ENCODE peak calls at places on chromosomes 5 and 9, in six cellular contexts. One of them, this sample, is unnamed.

GRCh38 chr9:7963026-7963425 is 163.4 kb upstream of the DMAC1 start:
- DNase-seq in AG10803: no peak
- DNase-seq in left ventricle myocardium inferior: no peak
- DNase-seq in lower lobe of right lung: no peak
- DNase-seq in stimulated activated CD4-positive, alpha-beta T cell treated with anti-CD3 and anti-CD28 coated beads, Interleukin-15, amount 100 ng/mL, for 24 hours: no peak
- DNase-seq in CD4-positive, CD25-positive, alpha-beta regulatory T cell: no peak
- DNase-seq in this sample: no peak

GRCh38 chr5:160693831-160694473 is 158.1 kb downstream of the ATP10B start:
- DNase-seq in AG10803: no peak
- DNase-seq in left ventricle myocardium inferior: no peak
- DNase-seq in lower lobe of right lung: no peak
- DNase-seq in CD4-positive, CD25-positive, alpha-beta regulatory T cell: no peak
- DNase-seq in stimulated activated CD4-positive, alpha-beta T cell treated with anti-CD3 and anti-CD28 coated beads, Interleukin-15, amount 100 ng/mL, for 24 hours: no peak
- DNase-seq in this sample: no peak

GRCh38 chr9:27572036-27572435 is 1.2 kb downstream of the C9orf72 start:
- DNase-seq in lower lobe of right lung: no peak
- DNase-seq in left ventricle myocardium inferior: no peak
- DNase-seq in AG10803: no peak
- DNase-seq in CD4-positive, CD25-positive, alpha-beta regulatory T cell: no peak
- DNase-seq in stimulated activated CD4-positive, alpha-beta T cell treated with anti-CD3 and anti-CD28 coated beads, Interleukin-15, amount 100 ng/mL, for 24 hours: no peak
- DNase-seq in this sample: no peak

GRCh38 chr9:6711403-6711802 is 46.4 kb upstream of the KDM4C start:
- DNase-seq in left ventricle myocardium inferior: no peak
- DNase-seq in lower lobe of right lung: no peak
- DNase-seq in stimulated activated CD4-positive, alpha-beta T cell treated with anti-CD3 and anti-CD28 coated beads, Interleukin-15, amount 100 ng/mL, for 24 hours: no peak
- DNase-seq in AG10803: peak; percentile 62
- DNase-seq in CD4-positive, CD25-positive, alpha-beta regulatory T cell: no peak
- DNase-seq in this sample: no peak

GRCh38 chr9:127248241-127248640 is 16.3 kb upstream of the GARNL3 start:
- DNase-seq in CD4-positive, CD25-positive, alpha-beta regulatory T cell: no peak
- DNase-seq in stimulated activated CD4-positive, alpha-beta T cell treated with anti-CD3 and anti-CD28 coated beads, Interleukin-15, amount 100 ng/mL, for 24 hours: no peak
- DNase-seq in left ventricle myocardium inferior: no peak
- DNase-seq in lower lobe of right lung: no peak
- DNase-seq in AG10803: no peak
- DNase-seq in this sample: no peak

GRCh38 chr5:76104027-76104426 is 20.8 kb downstream of the SV2C start:
- DNase-seq in lower lobe of right lung: no peak
- DNase-seq in left ventricle myocardium inferior: no peak
- DNase-seq in AG10803: peak; percentile 3
- DNase-seq in CD4-positive, CD25-positive, alpha-beta regulatory T cell: peak; percentile 34
- DNase-seq in stimulated activated CD4-positive, alpha-beta T cell treated with anti-CD3 and anti-CD28 coated beads, Interleukin-15, amount 100 ng/mL, for 24 hours: peak; percentile 28
- DNase-seq in this sample: no peak

GRCh38 chr5:55483903-55484302 is 50.9 kb downstream of the PLPP1 start:
- DNase-seq in lower lobe of right lung: no peak
- DNase-seq in left ventricle myocardium inferior: no peak
- DNase-seq in CD4-positive, CD25-positive, alpha-beta regulatory T cell: no peak
- DNase-seq in AG10803: no peak
- DNase-seq in stimulated activated CD4-positive, alpha-beta T cell treated with anti-CD3 and anti-CD28 coated beads, Interleukin-15, amount 100 ng/mL, for 24 hours: no peak
- DNase-seq in this sample: no peak

GRCh38 chr5:65355301-65355700 is 126.4 kb downstream of the ADAMTS6 start:
- DNase-seq in CD4-positive, CD25-positive, alpha-beta regulatory T cell: no peak
- DNase-seq in AG10803: no peak
- DNase-seq in left ventricle myocardium inferior: no peak
- DNase-seq in lower lobe of right lung: no peak
- DNase-seq in stimulated activated CD4-positive, alpha-beta T cell treated with anti-CD3 and anti-CD28 coated beads, Interleukin-15, amount 100 ng/mL, for 24 hours: no peak
- DNase-seq in this sample: no peak

GRCh38 chr9:19410195-19410503 is 1.3 kb downstream of the ACER2 start:
- DNase-seq in stimulated activated CD4-positive, alpha-beta T cell treated with anti-CD3 and anti-CD28 coated beads, Interleukin-15, amount 100 ng/mL, for 24 hours: no peak
- DNase-seq in lower lobe of right lung: no peak
- DNase-seq in CD4-positive, CD25-positive, alpha-beta regulatory T cell: no peak
- DNase-seq in AG10803: no peak
- DNase-seq in left ventricle myocardium inferior: no peak
- DNase-seq in this sample: no peak

GRCh38 chr9:123957168-123957721 is 27.3 kb upstream of the DENND1A start:
- DNase-seq in AG10803: no peak
- DNase-seq in CD4-positive, CD25-positive, alpha-beta regulatory T cell: no peak
- DNase-seq in left ventricle myocardium inferior: no peak
- DNase-seq in lower lobe of right lung: no peak
- DNase-seq in stimulated activated CD4-positive, alpha-beta T cell treated with anti-CD3 and anti-CD28 coated beads, Interleukin-15, amount 100 ng/mL, for 24 hours: no peak
- DNase-seq in this sample: no peak

GRCh38 chr5:140011297-140011802 is 31.7 kb downstream of the NRG2 start:
- DNase-seq in AG10803: no peak
- DNase-seq in stimulated activated CD4-positive, alpha-beta T cell treated with anti-CD3 and anti-CD28 coated beads, Interleukin-15, amount 100 ng/mL, for 24 hours: no peak
- DNase-seq in left ventricle myocardium inferior: peak; percentile 28
- DNase-seq in lower lobe of right lung: no peak
- DNase-seq in CD4-positive, CD25-positive, alpha-beta regulatory T cell: no peak
- DNase-seq in this sample: no peak

This sample was measured in aorta.